ENCODE peak calls at places on chromosomes 4 and X, in ten cellular contexts. Z is esophagus squamous epithelium; N is NT2/D1; R is astrocyte of the spinal cord; O is AG10803; A is CD8-positive, alpha-beta memory T cell; U is H7; K is colonic mucosa; V is CD4-positive, CD25-positive, alpha-beta regulatory T cell; E is left ventricle myocardium inferior. G is an unnamed sample.

GRCh38 chrX:1248381-1249061 is 20.1 kb upstream of the CSF2RA start:
- DNase-seq in O (no peak), A (no peak), E (no peak), K (no peak), V (no peak), N (peak), Z (no peak), U (peak), R (no peak), G (no peak)

GRCh38 chr4:186819357-186820086 is 95.9 kb upstream of the FAT1 start:
- DNase-seq in K (no peak), Z (no peak), N (no peak), E (no peak), O (no peak), R (no peak), V (no peak), U (no peak), A (no peak), G (no peak)

GRCh38 chr4:180636696-180637095 is 1606.5 kb upstream of the TENM3 start:
- DNase-seq in O (no peak), E (no peak), K (no peak), A (no peak), R (peak), Z (no peak), V (no peak), U (no peak), N (no peak), G (no peak)

GRCh38 chrX:1449581-1450149 is 3.0 kb downstream of the ASMTL start:
- DNase-seq in N (no peak), E (no peak), V (no peak), U (no peak), Z (no peak), R (no peak), O (no peak), A (peak), K (no peak), G (no peak)

GRCh38 chrX:50707376-50707775 is 106.6 kb downstream of the SHROOM4 start:
- DNase-seq in Z (no peak), V (no peak), U (no peak), A (no peak), K (no peak), O (no peak), N (no peak), E (no peak), R (no peak), G (no peak)

GRCh38 chr4:60962286-60962685 is 237.8 kb upstream of the ADGRL3 start:
- DNase-seq in O (no peak), N (no peak), R (no peak), K (no peak), U (peak), A (no peak), V (no peak), Z (no peak), E (no peak), G (no peak)

GRCh38 chr4:51835854-51836253 is 7.1 kb upstream of the DCUN1D4 start:
- DNase-seq in E (no peak), V (no peak), O (no peak), R (no peak), N (no peak), U (no peak), K (no peak), Z (no peak), A (no peak), G (no peak)

GRCh38 chr4:122665148-122665547 is 44.3 kb upstream of the IL21 start:
- DNase-seq in U (no peak), K (no peak), E (no peak), V (no peak), O (peak), R (no peak), Z (no peak), N (no peak), A (no peak), G (no peak)

GRCh38 chrX:100928660-100929613 is at the start of gene XKRX:
- DNase-seq in Z (no peak), U (peak), R (peak), O (no peak), A (peak), K (peak), V (peak), E (peak), N (no peak), G (peak)

GRCh38 chrX:154136627-154137161 is 7.3 kb upstream of the OPN1LW start:
- DNase-seq in R (peak), O (peak), E (peak), V (peak), Z (no peak), N (peak), A (peak), K (peak), U (peak), G (peak)

GRCh38 chr4:18007625-18008024 is 13.9 kb downstream of the LCORL start:
- DNase-seq in Z (no peak), U (no peak), A (no peak), K (no peak), E (no peak), R (no peak), N (no peak), V (no peak), O (no peak), G (no peak)

GRCh38 chr4:111031180-111031579 is 408.3 kb upstream of the PITX2 start:
- DNase-seq in N (no peak), K (no peak), U (no peak), V (no peak), Z (no peak), R (no peak), O (peak), E (no peak), A (no peak), G (no peak)

GRCh38 chr4:173171098-173171497 is 2.5 kb downstream of the GALNT7 start:
- DNase-seq in U (peak), K (no peak), R (peak), O (no peak), E (no peak), N (no peak), A (no peak), Z (no peak), V (no peak), G (no peak)

GRCh38 chrX:69024931-69025330 is 140.3 kb downstream of the PJA1 start:
- DNase-seq in Z (no peak), V (no peak), U (peak), K (peak), R (peak), O (peak), N (no peak), E (peak), A (no peak), G (peak)

GRCh38 chr4:18049446-18049845 is 27.9 kb upstream of the LCORL start:
- DNase-seq in N (no peak), U (no peak), R (no peak), A (no peak), V (no peak), O (no peak), E (no peak), K (no peak), Z (no peak), G (no peak)

GRCh38 chr4:80309301-80310004 is 26.1 kb upstream of the CFAP299 start:
- DNase-seq in N (no peak), R (peak), U (no peak), O (peak), E (no peak), V (no peak), Z (no peak), K (no peak), A (no peak), G (no peak)

GRCh38 chr4:24210332-24210902 is 320.6 kb upstream of the PPARGC1A start:
- DNase-seq in E (no peak), U (no peak), A (no peak), O (peak), V (no peak), K (no peak), N (no peak), R (peak), Z (no peak), G (no peak)

GRCh38 chr4:8504279-8505007 is 63.9 kb downstream of the TRMT44 start:
- DNase-seq in U (peak), V (no peak), A (no peak), O (no peak), E (no peak), Z (no peak), N (no peak), K (no peak), R (no peak), G (no peak)

GRCh38 chrX:49041683-49042529 is 1.3 kb downstream of the TFE3 start:
- DNase-seq in V (peak), U (peak), O (peak), Z (no peak), N (no peak), R (peak), K (no peak), E (peak), A (no peak), G (no peak)

GRCh38 chrX:47283015-47283771 is 50.4 kb downstream of the USP11 start:
- DNase-seq in K (no peak), N (no peak), A (no peak), E (no peak), V (no peak), Z (no peak), U (no peak), R (peak), O (peak), G (peak)

GRCh38 chr4:8512510-8512909 is 67.7 kb upstream of the GPR78 start:
- DNase-seq in O (no peak), K (no peak), V (no peak), A (no peak), E (no peak), Z (no peak), N (no peak), U (no peak), R (no peak), G (no peak)

DNA sequence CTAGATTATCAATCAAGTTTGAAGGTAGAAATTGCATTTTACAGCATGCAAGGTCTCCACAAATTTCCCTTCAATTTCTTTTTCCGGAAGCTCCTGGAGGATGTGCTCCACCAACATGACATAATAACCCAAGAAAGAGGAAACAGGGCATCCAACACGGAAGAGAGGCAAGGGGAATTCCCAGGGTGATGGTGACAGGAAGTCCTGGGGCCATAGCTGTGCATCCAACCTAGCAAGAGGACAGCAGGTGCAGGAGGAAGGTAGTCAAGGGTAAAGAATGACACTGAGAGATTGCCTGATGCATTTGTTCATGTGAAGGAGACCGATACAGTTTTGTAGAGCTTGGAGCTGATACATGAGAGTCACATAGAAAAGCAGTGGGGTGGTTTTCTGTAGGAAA is 115.7 kb upstream of the LSM6 start:
- DNase-seq in V (no peak), R (no peak), K (no peak), A (no peak), Z (no peak), O (no peak), U (no peak), E (no peak), N (no peak), G (no peak)
- H3K4me3 ChIP-seq in V (no peak), R (no peak), K (no peak), A (no peak), Z (no peak), O (no peak), U (no peak), E (no peak), N (no peak), G (no peak)

GRCh38 chr4:40992472-40993298 is 221.7 kb downstream of the APBB2 start:
- DNase-seq in A (no peak), O (peak), U (no peak), E (no peak), V (no peak), R (peak), N (no peak), Z (no peak), K (no peak), G (peak)
- H3K4me3 ChIP-seq in A (no peak), O (peak), U (no peak), E (no peak), V (no peak), R (no peak), N (no peak), Z (no peak), K (no peak), G (no peak)

GRCh38 chrX:22063284-22063683 is 31.2 kb downstream of the PHEX start:
- DNase-seq in O (no peak), V (no peak), N (no peak), E (no peak), A (no peak), R (no peak), K (no peak), U (no peak), Z (no peak), G (no peak)
- H3K4me3 ChIP-seq in O (no peak), V (no peak), N (no peak), E (no peak), A (no peak), R (no peak), K (no peak), U (no peak), Z (no peak), G (no peak)

GRCh38 chrX:21770631-21771321 is 12.9 kb upstream of the SMPX start:
- DNase-seq in N (no peak), A (no peak), R (no peak), K (no peak), V (no peak), E (no peak), U (no peak), O (no peak), Z (no peak), G (no peak)
- H3K4me3 ChIP-seq in N (peak), A (no peak), R (no peak), K (no peak), V (no peak), E (no peak), U (no peak), O (no peak), Z (no peak), G (no peak)

DNA sequence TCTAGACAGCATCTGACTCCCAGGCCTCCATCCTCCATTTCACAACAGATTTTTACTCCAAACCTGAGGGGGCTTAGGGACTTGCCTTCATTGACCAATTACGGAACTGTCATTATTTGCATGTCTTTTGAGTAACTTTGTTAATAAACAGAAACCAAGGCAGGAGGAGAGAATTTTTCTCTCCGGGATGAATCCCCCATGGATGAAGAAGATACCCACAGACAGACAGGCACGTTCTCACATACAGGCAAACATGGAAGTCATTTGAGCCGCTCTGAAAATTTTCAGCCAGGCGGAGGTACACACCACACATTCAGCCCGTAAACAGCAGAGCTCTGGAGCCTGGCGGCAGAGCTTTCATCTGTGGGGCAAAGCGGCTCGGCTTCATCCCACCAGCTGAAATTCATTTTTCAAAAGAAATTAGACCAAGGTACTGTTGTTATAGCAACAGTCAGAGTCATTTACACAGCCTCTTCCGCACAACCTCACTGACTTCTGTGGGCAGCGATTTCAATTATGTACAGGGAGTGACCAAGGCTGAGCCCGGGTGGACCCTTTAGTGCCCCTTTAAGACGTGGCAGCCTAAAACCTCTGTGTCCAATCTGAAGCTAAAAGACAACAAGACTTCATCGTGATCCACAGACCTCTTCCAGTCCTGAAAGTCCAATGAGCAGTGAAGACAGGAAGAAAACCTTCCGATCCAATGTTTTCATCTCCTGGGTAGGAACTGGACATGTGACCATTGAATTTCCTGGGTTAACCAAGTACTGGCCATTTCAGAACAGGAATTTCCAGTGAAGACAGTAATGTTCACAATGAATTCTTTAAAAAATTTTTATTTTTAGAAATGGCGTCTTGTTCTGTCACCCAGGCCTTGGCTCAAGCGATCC is 237.0 kb downstream of the MGST2 start:
- DNase-seq in U (no peak), O (peak), N (no peak), E (no peak), A (no peak), R (peak), Z (no peak), V (no peak), K (no peak), G (no peak)
- H3K4me3 ChIP-seq in U (no peak), O (peak), N (no peak), E (peak), A (no peak), R (peak), Z (peak), V (no peak), K (no peak), G (no peak)

DNA sequence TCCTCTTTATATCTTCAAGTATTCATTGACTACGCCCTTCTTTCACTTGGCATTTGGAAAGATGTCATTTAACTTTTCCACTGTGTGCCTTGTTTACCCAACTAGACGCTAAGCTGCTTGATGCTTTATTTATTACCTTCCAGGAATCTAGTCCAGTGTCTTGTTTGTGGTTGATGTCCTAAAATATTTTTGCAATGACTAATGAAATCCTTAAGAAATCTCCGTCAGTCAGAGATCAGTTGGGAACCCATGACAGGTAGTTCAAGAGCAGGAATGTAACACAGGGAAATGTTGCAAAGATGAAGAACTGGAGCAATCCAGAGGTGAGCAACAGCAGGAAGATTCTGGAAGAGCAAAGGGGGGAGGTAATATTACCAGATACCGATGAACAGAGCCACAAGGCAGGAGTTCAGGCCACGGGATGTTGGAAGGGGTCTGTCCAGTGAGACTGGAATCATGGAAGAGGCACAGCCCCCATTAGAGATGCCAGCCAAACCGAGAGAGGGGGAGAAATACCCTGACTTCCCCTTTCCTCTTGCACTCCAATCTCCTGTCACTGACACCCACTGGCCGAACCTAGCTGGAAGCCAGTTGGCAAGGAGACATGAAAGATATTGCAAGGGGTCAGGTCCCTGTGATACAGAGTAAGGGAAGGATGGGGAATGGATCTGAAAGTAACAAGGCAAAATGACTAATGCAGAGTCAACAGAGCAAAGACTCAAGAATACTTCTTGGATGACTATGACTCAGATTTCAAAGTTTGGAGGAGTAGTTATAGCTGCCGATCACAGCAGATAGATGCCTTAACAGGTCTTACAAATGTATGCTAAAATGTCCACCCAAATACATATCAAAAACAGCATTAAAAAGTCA is 62.7 kb upstream of the PHKA2 start:
- DNase-seq in Z (no peak), O (peak), R (peak), V (no peak), K (no peak), A (no peak), E (no peak), U (no peak), N (no peak), G (no peak)
- H3K4me3 ChIP-seq in Z (no peak), O (no peak), R (no peak), V (no peak), K (no peak), A (no peak), E (no peak), U (no peak), N (no peak), G (no peak)

G was measured in adrenal gland.